ENCODE peak calls at places on chromosome 9, in eight cellular contexts. J is activated naive CD4-positive, alpha-beta T cell treated with Interleukin-2 at 50 U/mL for 16 hours; P is neuronal stem cell; S is ELF-1; K is cerebellar cortex; L is NCI-H345; B is WERI-Rb-1; A is GM06990. E is an unnamed sample.

GRCh38 chr9:136163248-136163850 is 41.6 kb downstream of the LHX3 start:
- DNase-seq in J (no peak), P (no peak), S (no peak), K (no peak), L (no peak), B (no peak), A (no peak), E (no peak)

GRCh38 chr9:4022435-4023067 is 277.3 kb downstream of the GLIS3 start:
- DNase-seq in J (no peak), P (no peak), S (no peak), K (no peak), L (no peak), B (no peak), A (no peak), E (no peak)

GRCh38 chr9:133737071-133737773 is 930 bp downstream of the SARDH start:
- DNase-seq in J (no peak), P (no peak), S (no peak), K (no peak), L (peak), B (no peak), A (no peak), E (no peak)

GRCh38 chr9:95721132-95721531 is 154.4 kb upstream of the ERCC6L2 start:
- DNase-seq in J (no peak), P (no peak), S (no peak), K (no peak), L (peak), B (no peak), A (no peak), E (peak)

GRCh38 chr9:113963017-113963620 is 87.0 kb downstream of the ZNF618 start:
- DNase-seq in J (no peak), P (peak), S (peak), K (peak), L (peak), B (peak), A (no peak), E (peak)

GRCh38 chr9:129027224-129027684 is 877 bp downstream of the SH3GLB2 start:
- DNase-seq in J (no peak), P (no peak), S (peak), K (no peak), L (no peak), B (no peak), A (no peak), E (peak)

GRCh38 chr9:33524431-33524947 is 438 bp downstream of the ANKRD18B start:
- DNase-seq in J (peak), P (no peak), S (peak), K (peak), L (no peak), B (peak), A (peak), E (peak)

GRCh38 chr9:366620-367019 is 152.0 kb downstream of the DOCK8 start:
- DNase-seq in J (no peak), P (no peak), S (peak), K (no peak), L (no peak), B (no peak), A (no peak), E (no peak)

E was measured in left kidney.